ENCODE peak calls at places on chromosomes 2 and 18, in nine cellular contexts. A is AG09309; W is BE2C; H is K562; R is psoas muscle; N is fibroblast of the aortic adventitia; E is IMR-90; B is type B pancreatic cell; G is activated CD8-positive, alpha-beta T cell treated with anti-CD3 and anti-CD28 coated beads for 36 hours. V is an unnamed sample.

GRCh38 chr2:9665903-9666302 is 35.1 kb upstream of the YWHAQ start:
- DNase-seq in E (peak), H (no peak), G (no peak), N (peak), B (no peak), W (no peak), A (peak), R (no peak), V (no peak)

GRCh38 chr18:41347057-41347456 is 608.0 kb upstream of the PIK3C3 start:
- DNase-seq in W (no peak), A (no peak), E (peak), H (no peak), G (no peak), R (no peak), B (no peak), N (no peak), V (no peak)

GRCh38 chr18:55489034-55489741 is 98.8 kb downstream of the TCF4 start:
- DNase-seq in B (no peak), G (peak), H (no peak), N (no peak), E (peak), W (peak), R (no peak), A (no peak), V (no peak)

GRCh38 chr2:42568431-42569115 is at the start of gene MTA3:
- DNase-seq in B (peak), H (peak), G (peak), A (no peak), N (peak), R (peak), E (no peak), W (peak), V (peak)

GRCh38 chr2:219538488-219539294 is 4.9 kb downstream of the CHPF start:
- DNase-seq in B (no peak), G (no peak), A (no peak), R (no peak), E (peak), W (no peak), N (no peak), H (no peak), V (no peak)

GRCh38 chr18:45357681-45358470 is 257.4 kb upstream of the SLC14A2 start:
- DNase-seq in B (no peak), H (no peak), G (no peak), E (no peak), A (no peak), W (no peak), R (no peak), N (peak), V (no peak)

GRCh38 chr2:21422050-21422449 is 298.3 kb downstream of the TDRD15 start:
- DNase-seq in N (no peak), W (peak), A (no peak), G (peak), H (peak), E (peak), B (no peak), R (no peak), V (peak)

GRCh38 chr2:207513577-207514257 is 16.0 kb upstream of the CREB1 start:
- DNase-seq in H (no peak), R (no peak), E (peak), A (peak), G (no peak), B (no peak), W (no peak), N (peak), V (no peak)

GRCh38 chr2:63023444-63023843 is 27.2 kb upstream of the OTX1 start:
- DNase-seq in E (peak), W (peak), A (no peak), H (peak), B (no peak), G (peak), R (no peak), N (peak), V (peak)

GRCh38 chr2:63580651-63581050 is 7.6 kb downstream of the WDPCP start:
- DNase-seq in G (no peak), N (peak), B (no peak), W (no peak), A (no peak), R (no peak), E (no peak), H (no peak), V (no peak)

GRCh38 chr2:168256448-168256847 is 9.1 kb upstream of the STK39 start:
- DNase-seq in H (no peak), B (no peak), E (no peak), G (no peak), R (no peak), A (no peak), N (no peak), W (no peak), V (no peak)

GRCh38 chr2:223100061-223100511 is 48.1 kb downstream of the KCNE4 start:
- DNase-seq in G (no peak), N (peak), A (peak), W (no peak), E (peak), H (no peak), B (no peak), R (peak), V (no peak)

GRCh38 chr2:57080035-57080434 is 896.2 kb downstream of the CCDC85A start:
- DNase-seq in H (no peak), E (no peak), W (no peak), G (no peak), A (no peak), R (no peak), B (no peak), N (peak), V (no peak)

GRCh38 chr2:43192039-43192438 is 34.4 kb downstream of the ZFP36L2 start:
- DNase-seq in G (peak), B (no peak), W (no peak), R (no peak), H (peak), N (no peak), A (no peak), E (no peak), V (peak)

GRCh38 chr2:152647417-152648010 is 69.7 kb downstream of the PRPF40A start:
- DNase-seq in B (no peak), E (peak), R (peak), A (no peak), W (no peak), H (no peak), G (no peak), N (peak), V (no peak)

GRCh38 chr2:154537024-154537423 is 161.5 kb upstream of the KCNJ3 start:
- DNase-seq in H (no peak), E (no peak), A (no peak), N (no peak), W (no peak), G (no peak), B (no peak), R (no peak), V (peak)

GRCh38 chr2:154527962-154528361 is 170.5 kb upstream of the KCNJ3 start:
- DNase-seq in H (no peak), G (no peak), A (no peak), E (no peak), N (no peak), W (no peak), B (no peak), R (no peak), V (no peak)

GRCh38 chr2:154533300-154533940 is 165.1 kb upstream of the KCNJ3 start:
- DNase-seq in R (no peak), H (no peak), W (no peak), A (no peak), E (no peak), B (no peak), G (no peak), N (no peak), V (no peak)

GRCh38 chr2:154532763-154533162 is 165.7 kb upstream of the KCNJ3 start:
- DNase-seq in N (no peak), W (no peak), B (no peak), H (no peak), R (no peak), A (no peak), G (no peak), E (no peak), V (no peak)

DNA sequence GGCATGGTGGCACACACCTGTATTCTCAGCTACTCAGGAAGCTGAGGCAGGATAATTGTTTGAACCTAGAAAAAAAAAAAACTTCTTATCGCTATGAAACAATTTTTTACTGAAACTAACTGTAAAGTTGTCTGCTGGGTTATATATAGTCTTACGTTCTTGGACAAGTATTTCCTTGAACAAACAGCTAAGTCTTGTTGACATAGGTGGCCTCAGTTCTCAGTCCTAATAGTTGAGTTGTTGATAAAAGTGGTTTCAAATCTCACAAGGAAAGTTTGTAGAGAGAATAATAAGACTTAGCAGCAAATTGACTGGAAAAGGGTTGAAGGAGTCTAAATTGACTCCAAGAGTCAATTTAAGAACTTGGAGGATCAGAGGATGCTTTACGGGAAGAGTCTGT is 166.5 kb upstream of the KCNJ3 start:
- DNase-seq in A (no peak), N (no peak), B (no peak), W (no peak), H (no peak), R (no peak), E (no peak), G (no peak), V (no peak)
- TF ChIP-seq CTCF in A (no peak), N (no peak), B (no peak), W (no peak), H (no peak), R (no peak), E (no peak), G (no peak), V (no peak)

GRCh38 chr2:171433763-171434670 is at the start of the genes DCAF17 and METTL8:
- DNase-seq in A (peak), H (peak), G (peak), R (peak), E (peak), N (peak), W (peak), B (peak), V (peak)
- TF ChIP-seq CTCF in A (peak), H (peak), G (peak), R (peak), E (peak), N (peak), W (peak), B (peak), V (peak)

GRCh38 chr2:104794416-104794815 is 59.5 kb upstream of the POU3F3 start:
- DNase-seq in W (no peak), A (no peak), G (no peak), N (no peak), H (no peak), R (no peak), E (no peak), B (no peak), V (no peak)
- TF ChIP-seq CTCF in W (no peak), A (no peak), G (no peak), N (no peak), H (no peak), R (no peak), E (no peak), B (no peak), V (no peak)

GRCh38 chr2:230715201-230715600 is 2.6 kb downstream of the CAB39 start:
- DNase-seq in W (no peak), E (peak), G (no peak), N (peak), R (no peak), A (no peak), B (no peak), H (no peak), V (no peak)

GRCh38 chr2:230714122-230714453 is 1.4 kb downstream of the CAB39 start:
- DNase-seq in H (no peak), E (peak), W (no peak), A (no peak), B (no peak), N (peak), R (no peak), G (peak), V (peak)

GRCh38 chr2:230719340-230719739 is 6.7 kb downstream of the CAB39 start:
- DNase-seq in E (no peak), H (no peak), N (no peak), G (no peak), W (no peak), R (no peak), A (no peak), B (no peak), V (no peak)

GRCh38 chr2:230716588-230716987 is 3.9 kb downstream of the CAB39 start:
- DNase-seq in G (no peak), A (no peak), W (no peak), H (no peak), R (no peak), B (no peak), E (no peak), N (no peak), V (no peak)

DNA sequence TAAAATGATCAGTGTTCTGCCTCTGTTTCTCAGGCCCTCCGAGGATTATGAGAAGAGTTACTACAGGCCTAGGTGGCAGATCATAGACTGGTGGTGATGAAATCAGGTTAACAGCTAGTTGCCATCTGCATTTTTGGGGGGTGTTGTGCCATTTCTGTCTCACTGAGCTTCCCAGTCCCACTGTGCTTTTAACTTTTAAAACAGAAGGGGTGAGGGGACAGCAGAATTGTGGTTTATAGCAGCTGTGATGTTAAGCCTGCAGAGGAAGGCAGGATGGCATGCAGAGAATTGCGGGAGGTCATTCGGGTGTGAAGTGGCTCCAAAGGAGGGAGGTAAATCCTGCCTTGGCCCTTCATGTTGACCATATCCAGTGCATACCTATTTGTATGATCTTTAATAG is 5.0 kb downstream of the CAB39 start:
- DNase-seq in N (no peak), R (no peak), E (no peak), B (no peak), A (no peak), G (no peak), H (no peak), W (no peak), V (no peak)
- TF ChIP-seq CTCF in N (no peak), R (no peak), E (no peak), B (no peak), A (no peak), G (no peak), H (no peak), W (no peak), V (no peak)

DNA sequence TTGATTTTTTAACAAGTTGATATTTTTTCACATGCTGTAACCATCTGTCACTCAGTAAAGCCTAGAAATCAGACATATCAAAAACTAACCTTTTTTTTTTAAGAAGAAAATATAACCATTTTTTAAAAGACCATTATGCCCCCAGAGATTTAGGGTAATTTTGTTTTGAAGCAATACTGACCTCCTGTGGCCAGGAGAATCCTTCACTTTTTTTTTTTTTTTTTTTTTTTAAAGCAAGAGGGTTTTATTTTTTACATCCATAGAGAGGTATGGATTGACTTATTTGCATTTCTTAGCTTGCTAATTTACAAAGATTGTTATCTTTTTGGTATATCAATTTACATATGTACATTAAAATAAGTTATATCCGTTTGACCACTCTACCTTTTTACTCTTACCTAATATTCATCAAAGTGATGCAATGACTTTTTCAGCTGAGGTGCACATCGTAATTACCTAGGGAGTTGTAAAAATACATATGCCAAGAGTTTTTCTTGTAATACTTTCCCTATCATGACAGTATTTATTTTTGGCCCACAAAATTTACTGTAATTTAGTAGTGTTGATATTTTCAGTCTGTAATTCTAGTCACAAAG is 161.9 kb downstream of the SOCS6 start:
- DNase-seq in R (no peak), B (no peak), W (no peak), A (no peak), N (peak), H (no peak), G (no peak), E (peak), V (no peak)
- TF ChIP-seq CTCF in R (peak), B (peak), W (peak), A (peak), N (peak), H (peak), G (peak), E (peak), V (peak)